ENCODE peak calls at places on chromosomes 16 and 17, in eight cellular contexts. B is neuronal stem cell; E is tibial artery; A is CD8-positive, alpha-beta T cell; O is mesenchymal stem cell; S is neural progenitor cell; T is upper lobe of right lung; N is uterus. J is an unnamed sample. For H3K4me1, the result is how much of the 10 kb centered on the place peaks cover.

GRCh38 chr17:79633154-79633553 is 22.3 kb upstream of the RBFOX3 start:
- DNase-seq in O (no peak), T (peak), N (peak), A (no peak), E (peak), S (no peak), B (no peak), J (no peak)

GRCh38 chr16:18800674-18801196 is 614 bp downstream of the ARL6IP1 start:
- DNase-seq in B (peak), N (no peak), O (peak), S (peak), T (no peak), A (no peak), E (no peak), J (peak)

GRCh38 chr17:18855831-18856624 is 1.9 kb upstream of the PRPSAP2 start:
- DNase-seq in B (peak), S (peak), O (peak), T (peak), A (peak), N (peak), E (peak), J (peak)

GRCh38 chr16:74480150-74481029 is 59.1 kb upstream of the CLEC18B start:
- DNase-seq in E (no peak), S (peak), N (no peak), A (no peak), B (no peak), O (no peak), T (no peak), J (peak)

GRCh38 chr16:50448522-50448921 is 79.7 kb upstream of the BRD7 start:
- DNase-seq in T (no peak), O (no peak), A (no peak), E (peak), S (peak), N (no peak), B (no peak), J (no peak)

GRCh38 chr17:42827472-42827871 is 3.4 kb upstream of the BECN1 start:
- DNase-seq in S (no peak), E (no peak), T (no peak), B (no peak), N (no peak), O (no peak), A (no peak), J (no peak)

GRCh38 chr17:5122586-5123342 is 6.9 kb downstream of the USP6 start:
- DNase-seq in T (peak), N (no peak), B (peak), E (peak), A (no peak), O (peak), S (peak), J (peak)

GRCh38 chr17:16120937-16121336 is 94.4 kb downstream of the NCOR1 start:
- DNase-seq in S (no peak), T (no peak), A (no peak), O (no peak), N (no peak), B (no peak), E (no peak), J (no peak)

GRCh38 chr16:30067584-30067916 is 2.0 kb downstream of the ALDOA start:
- DNase-seq in B (no peak), N (no peak), A (no peak), T (no peak), S (no peak), O (no peak), E (no peak), J (no peak)
- H3K4me1 ChIP-seq in B (under half), N (under half), A (half or more), T (under half), S (under half), O (under half), E (half or more), J (under half)

DNA sequence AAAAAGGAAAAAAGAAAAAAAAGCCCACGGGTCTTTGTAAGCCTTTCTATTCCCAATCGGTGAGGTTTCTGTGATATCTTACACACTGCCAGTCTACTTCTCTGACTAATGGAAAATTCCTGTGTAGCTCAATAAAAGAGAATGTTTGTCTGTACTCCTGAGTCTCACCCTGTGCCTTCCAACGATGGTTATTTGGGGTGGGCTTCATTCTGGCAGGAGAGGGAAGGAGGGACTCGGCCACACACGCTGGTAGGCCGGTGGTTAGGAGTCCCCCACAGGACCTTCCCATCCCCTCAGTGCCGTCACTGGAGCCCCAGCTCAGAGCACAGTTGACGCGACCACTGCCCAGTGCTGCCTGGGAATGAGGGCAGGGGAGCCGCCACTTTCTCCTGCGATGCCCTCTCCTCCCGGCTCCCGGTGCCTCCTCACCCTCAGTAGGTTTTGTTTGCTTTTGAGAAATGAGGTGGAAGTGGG is 68.0 kb downstream of the AMFR start:
- DNase-seq in S (peak), O (peak), B (no peak), E (peak), A (no peak), N (no peak), T (no peak), J (no peak)
- H3K4me3 ChIP-seq in S (no peak), O (peak), B (no peak), E (peak), A (no peak), N (peak), T (peak), J (no peak)

GRCh38 chr16:81516478-81517149 is 72.0 kb downstream of the CMIP start:
- DNase-seq in O (no peak), N (no peak), B (no peak), T (peak), A (no peak), S (no peak), E (peak), J (no peak)
- H3K4me1 ChIP-seq in O (under half), N (under half), B (under half), T (under half), A (under half), S (under half), E (under half), J (under half)

GRCh38 chr16:67846063-67846319 is 742 bp upstream of the NUTF2 start:
- DNase-seq in S (no peak), T (no peak), O (no peak), N (no peak), E (no peak), B (no peak), A (no peak), J (no peak)

GRCh38 chr16:67842509-67843342 is 606 bp downstream of the THAP11 start:
- DNase-seq in O (peak), T (peak), B (peak), N (peak), S (peak), E (peak), A (peak), J (peak)

GRCh38 chr16:67843343-67843765 is 1.2 kb downstream of the THAP11 start:
- DNase-seq in O (peak), T (no peak), E (no peak), A (no peak), B (no peak), N (no peak), S (no peak), J (no peak)

GRCh38 chr16:67845291-67846062 is 1.3 kb upstream of the NUTF2 start:
- DNase-seq in E (no peak), T (no peak), N (no peak), O (peak), A (no peak), S (no peak), B (no peak), J (peak)

DNA sequence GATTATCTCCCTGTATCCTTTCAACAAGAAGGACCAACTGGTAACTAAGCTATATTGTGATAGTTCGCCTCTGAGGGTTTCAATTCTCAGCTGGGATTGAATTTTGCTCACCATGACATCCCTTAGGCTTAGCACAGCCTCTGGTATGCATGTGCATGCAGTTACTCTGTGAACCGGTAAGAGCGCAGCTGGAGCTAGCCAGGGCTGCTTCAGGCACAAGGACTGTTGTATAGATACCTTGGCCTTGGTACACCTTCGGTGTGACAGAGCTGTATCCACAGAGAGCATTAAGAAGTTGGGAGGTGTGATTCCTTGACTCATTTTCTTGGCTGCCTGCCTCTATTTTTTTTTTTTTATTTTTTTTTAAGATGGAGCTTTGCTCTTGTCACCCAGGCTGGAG is 2.3 kb upstream of the NUTF2 start:
- DNase-seq in N (no peak), E (no peak), O (peak), S (peak), A (no peak), T (no peak), B (no peak), J (peak)
- H3K4me3 ChIP-seq in N (no peak), E (peak), O (peak), S (peak), A (no peak), T (peak), B (no peak), J (peak)

DNA sequence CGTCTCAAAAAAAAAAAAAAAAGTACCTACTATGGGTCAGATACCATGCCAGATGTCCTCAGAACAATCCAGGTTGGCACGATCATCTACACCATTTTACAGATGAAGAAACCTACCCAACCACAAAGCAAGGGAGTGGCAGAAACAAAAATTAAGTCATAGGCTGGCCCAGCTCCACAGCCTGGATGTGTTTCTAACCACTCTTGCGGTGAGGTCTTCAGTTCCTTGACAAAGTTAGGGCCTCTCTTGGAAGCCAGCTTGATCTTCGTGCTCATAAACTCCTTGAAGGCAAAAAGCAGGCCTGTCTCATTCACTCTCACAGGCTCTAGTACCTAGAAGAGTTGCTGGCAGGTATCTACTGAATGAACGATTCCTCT is 6.2 kb downstream of the GGA2 start:
- DNase-seq in S (no peak), E (no peak), O (no peak), A (no peak), B (no peak), N (peak), T (no peak), J (no peak)
- H3K4me1 ChIP-seq in S (half or more), E (under half), O (under half), A (under half), B (under half), N (under half), T (half or more), J (under half)

DNA sequence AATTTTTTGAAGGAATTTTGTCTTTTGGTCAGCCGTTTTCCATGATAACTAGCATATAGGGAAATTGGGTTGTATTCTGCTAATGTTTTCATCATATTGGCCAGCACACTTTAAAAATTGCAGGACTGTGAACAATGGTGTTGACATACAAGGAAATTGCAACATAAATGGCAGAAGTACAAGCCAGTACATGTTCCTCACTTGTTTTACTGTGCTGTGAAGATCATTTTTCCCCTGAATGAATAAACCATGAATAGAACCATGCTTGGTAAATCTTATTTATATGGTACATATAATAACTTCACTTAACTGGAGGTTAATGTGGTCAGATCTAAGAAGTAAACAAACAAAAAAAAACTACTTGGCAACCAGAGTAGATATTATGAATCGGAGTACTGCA is 22.8 kb downstream of the OMG start:
- DNase-seq in E (no peak), B (no peak), N (no peak), S (no peak), T (no peak), O (peak), A (no peak), J (no peak)
- H3K4me3 ChIP-seq in E (no peak), B (no peak), N (no peak), S (no peak), T (no peak), O (no peak), A (no peak), J (no peak)

GRCh38 chr16:88533381-88533831 is 36.8 kb upstream of the ZC3H18 start:
- DNase-seq in S (no peak), A (no peak), E (no peak), T (no peak), N (no peak), B (peak), O (peak), J (no peak)

GRCh38 chr16:88532434-88533241 is 37.6 kb upstream of the ZC3H18 start:
- DNase-seq in N (no peak), O (no peak), S (no peak), A (no peak), B (no peak), T (no peak), E (no peak), J (no peak)

GRCh38 chr16:88530858-88531203 is 39.4 kb upstream of the ZC3H18 start:
- DNase-seq in S (no peak), B (no peak), T (no peak), N (no peak), O (no peak), E (no peak), A (peak), J (no peak)

GRCh38 chr16:88531346-88531745 is 38.9 kb upstream of the ZC3H18 start:
- DNase-seq in E (no peak), N (no peak), B (no peak), A (no peak), O (no peak), T (no peak), S (no peak), J (no peak)

GRCh38 chr16:88531931-88532433 is 38.2 kb upstream of the ZC3H18 start:
- DNase-seq in E (no peak), B (no peak), N (no peak), O (no peak), A (no peak), S (no peak), T (no peak), J (no peak)
- H3K4me1 ChIP-seq in E (under half), B (under half), N (under half), O (under half), A (under half), S (under half), T (under half), J (under half)

DNA sequence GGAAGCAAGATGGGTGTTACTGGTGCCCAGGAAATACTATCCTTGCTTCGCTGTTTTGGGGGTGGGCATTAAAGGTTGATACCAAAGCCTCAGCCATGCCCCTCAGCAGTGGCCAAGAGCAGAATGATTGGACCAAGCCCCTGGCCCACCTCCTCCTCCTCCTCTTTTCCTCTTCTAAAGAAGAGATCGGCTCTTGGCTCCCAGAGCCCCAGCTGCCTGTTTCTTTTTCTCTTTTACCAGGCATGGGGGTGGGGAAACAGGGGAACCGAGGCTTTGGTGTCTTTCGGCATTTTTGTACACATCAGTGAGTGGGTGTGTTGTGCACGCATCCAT is 5.8 kb downstream of the THRA start:
- DNase-seq in O (no peak), T (no peak), N (no peak), E (no peak), B (no peak), A (no peak), S (no peak), J (no peak)
- H3K4me3 ChIP-seq in O (peak), T (peak), N (peak), E (peak), B (no peak), A (peak), S (peak), J (no peak)